ENCODE peak calls at places on chromosomes 2 and 18, in nine cellular contexts. S is AML-193, E is DMS153, H is SHP77, T is Right ventricle myocardium superior, N is GM23338, J is body of pancreas, O is AG04450, B is GM12865. Z is an unnamed sample.

GRCh38 chr2:47345584-47345913 is 57.4 kb upstream of the MSH2 start:
- DNase-seq in O (no peak), E (peak; percentile 59), H (no peak), S (no peak), T (no peak), N (no peak), B (no peak), J (no peak), Z (no peak)

GRCh38 chr2:218010838-218011616 is 8.2 kb upstream of the TNS1 start:
- DNase-seq in T (no peak), B (no peak), H (no peak), E (no peak), O (no peak), N (no peak), J (no peak), S (no peak), Z (no peak)

GRCh38 chr2:5698171-5698570 is 6.0 kb downstream of the SOX11 start:
- DNase-seq in E (no peak), B (no peak), J (no peak), S (no peak), N (no peak), T (no peak), O (no peak), H (no peak), Z (no peak)

GRCh38 chr2:121697108-121697631 is 39.5 kb downstream of the NIFK start:
- DNase-seq in B (no peak), O (no peak), H (no peak), N (no peak), J (no peak), T (no peak), S (no peak), E (no peak), Z (no peak)

GRCh38 chr18:58788470-58788869 is 76.2 kb upstream of the ZNF532 start:
- DNase-seq in J (no peak), T (no peak), N (no peak), E (no peak), H (no peak), B (no peak), O (no peak), S (no peak), Z (no peak)

GRCh38 chr2:232539298-232540231 is at the start of gene CHRNG:
- DNase-seq in T (peak; percentile 24), S (no peak), B (no peak), H (no peak), N (no peak), O (no peak), J (no peak), E (no peak), Z (peak; percentile 44)

GRCh38 chr2:173855686-173856085 is 109.5 kb downstream of the SP3 start:
- DNase-seq in E (no peak), S (no peak), T (no peak), N (no peak), O (no peak), B (no peak), J (no peak), H (no peak), Z (no peak)

GRCh38 chr2:120434487-120434886 is 88.6 kb downstream of the INHBB start:
- DNase-seq in S (no peak), N (no peak), B (no peak), J (no peak), H (no peak), O (no peak), T (no peak), E (no peak), Z (no peak)

GRCh38 chr2:231800493-231801091 is 14.3 kb downstream of the COPS7B start:
- DNase-seq in S (peak; percentile 63), E (no peak), H (peak; percentile 35), T (no peak), O (no peak), J (peak; percentile 43), N (peak; percentile 81), B (peak; percentile 44), Z (no peak)

Z was measured in lower lobe of right lung.